ENCODE peak calls at places on chromosomes 5 and 9, in four cellular contexts. J is choroid plexus epithelial cell, O is WERI-Rb-1, K is H1. A is an unnamed sample.

GRCh38 chr5:25713259-25713658 is 1068.5 kb upstream of the CDH10 start:
- DNase-seq in J (no peak), O (no peak), K (peak), A (no peak)

GRCh38 chr9:97840521-97840920 is 12.5 kb upstream of the FOXE1 start:
- DNase-seq in J (no peak), O (no peak), K (no peak), A (no peak)

GRCh38 chr9:93368437-93368836 is 83.0 kb upstream of the FAM120A start:
- DNase-seq in J (no peak), O (no peak), K (no peak), A (no peak)

GRCh38 chr9:3880851-3881250 is 355.1 kb upstream of the RFX3 start:
- DNase-seq in J (peak), O (no peak), K (no peak), A (peak)

GRCh38 chr9:133074111-133074651 is 12.4 kb downstream of the CEL start:
- DNase-seq in J (peak), O (no peak), K (no peak), A (peak)

GRCh38 chr9:133058051-133058450 is 3.7 kb upstream of the CEL start:
- DNase-seq in J (no peak), O (no peak), K (no peak), A (no peak)

GRCh38 chr5:13985736-13986418 is 41.4 kb upstream of the DNAH5 start:
- DNase-seq in J (peak), O (no peak), K (no peak), A (peak)

GRCh38 chr5:115992848-115993350 is 30.6 kb downstream of the LVRN start:
- DNase-seq in J (no peak), O (no peak), K (no peak), A (peak)

GRCh38 chr5:99076600-99077253 is 147.9 kb upstream of the CHD1 start:
- DNase-seq in J (no peak), O (no peak), K (no peak), A (no peak)

GRCh38 chr9:79559501-79560181 is 12.1 kb upstream of the TLE4 start:
- DNase-seq in J (no peak), O (no peak), K (no peak), A (peak)

GRCh38 chr9:79461735-79462134 is 110.0 kb upstream of the TLE4 start:
- DNase-seq in J (no peak), O (no peak), K (no peak), A (peak)

GRCh38 chr5:68331202-68332108 is 115.9 kb downstream of the PIK3R1 start:
- DNase-seq in J (peak), O (no peak), K (no peak), A (peak)

GRCh38 chr5:51567636-51568035 is 184.4 kb downstream of the ISL1 start:
- DNase-seq in J (no peak), O (no peak), K (no peak), A (no peak)

GRCh38 chr5:10578292-10578663 is 14.4 kb downstream of the ANKRD33B start:
- DNase-seq in J (no peak), O (peak), K (no peak), A (no peak)

GRCh38 chr5:141845371-141845821 is 32.8 kb downstream of the PCDH1 start:
- DNase-seq in J (no peak), O (peak), K (no peak), A (no peak)
- TF ChIP-seq CTCF in J (no peak), O (peak), K (no peak), A (no peak)

DNA sequence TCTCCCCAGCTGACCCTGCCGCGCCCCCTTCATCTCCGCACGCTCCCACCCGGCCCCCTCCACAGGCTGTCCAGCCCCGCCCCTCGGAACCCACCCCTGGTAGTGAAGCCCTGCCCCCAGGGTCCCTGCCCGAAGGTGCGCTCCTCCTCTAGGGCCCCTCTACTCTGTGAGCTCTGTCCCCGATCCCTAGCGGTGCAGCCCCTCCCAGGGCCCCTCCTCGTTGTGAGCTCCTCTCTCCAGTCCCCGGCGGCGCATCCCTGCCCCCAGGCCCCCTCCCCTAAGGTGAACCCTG is 746 bp downstream of the CFAP90 start:
- DNase-seq in J (no peak), O (no peak), K (no peak), A (no peak)
- H3K4me3 ChIP-seq in J (peak), O (peak), K (peak), A (peak)

GRCh38 chr5:146802945-146803522 is 75.5 kb downstream of the PPP2R2B start:
- DNase-seq in J (no peak), O (no peak), K (no peak), A (no peak)
- TF ChIP-seq CTCF in J (no peak), O (no peak), K (no peak), A (no peak)

DNA sequence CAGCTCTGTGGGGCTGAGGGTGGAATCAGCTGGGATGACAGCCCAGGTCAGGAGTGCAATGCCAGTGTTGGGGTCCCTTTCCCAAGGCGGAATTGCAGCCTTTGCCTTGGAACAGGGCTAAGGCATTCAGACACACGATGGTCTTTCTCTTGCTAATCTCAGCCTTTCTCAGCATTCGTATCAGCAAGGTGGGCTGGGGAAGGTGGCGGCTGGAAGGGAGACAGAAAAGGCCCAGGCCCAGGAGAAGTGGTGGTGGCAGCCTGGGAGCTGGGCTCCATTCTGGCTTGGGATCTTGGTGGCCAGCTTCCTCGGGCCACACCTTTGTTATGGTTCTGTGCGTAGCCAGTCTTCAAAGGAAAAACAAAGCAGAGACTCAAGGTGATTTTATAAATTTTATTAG is 1.1 kb upstream of the ARHGEF28 start:
- DNase-seq in J (no peak), O (no peak), K (no peak), A (no peak)
- H3K4me3 ChIP-seq in J (no peak), O (no peak), K (no peak), A (no peak)

GRCh38 chr9:33209394-33209793 is 30.6 kb upstream of the SPINK4 start:
- DNase-seq in J (no peak), O (no peak), K (no peak), A (no peak)

GRCh38 chr9:33211695-33212393 is 28.1 kb upstream of the SPINK4 start:
- DNase-seq in J (peak), O (peak), K (no peak), A (peak)

GRCh38 chr9:33210006-33210715 is 29.8 kb upstream of the SPINK4 start:
- DNase-seq in J (no peak), O (no peak), K (no peak), A (no peak)
- TF ChIP-seq CTCF in J (no peak), O (no peak), K (no peak), A (no peak)

A was measured in fibroblast of villous mesenchyme.